ENCODE peak calls at places on chromosomes 6 and 20, in seven cellular contexts. L is posterior cingulate gyrus; P is activated T-cell treated with anti-CD3 and anti-CD28 coated beads, Interleukin-2, amount 50 U/mL, for 72 hours; X is lung; S is C1 segment of cervical spinal cord; I is activated CD4-positive, CD25-positive, alpha-beta regulatory T cell treated with anti-CD3 and anti-CD28 coated beads, Interleukin-2, amount 50 U/mL, for 16 hours; D is frontal cortex. G is an unnamed sample.

GRCh38 chr20:61975411-61975810 is 90.3 kb downstream of the TAF4 start:
- DNase-seq in D (no peak), L (no peak), S (no peak), P (no peak), I (no peak), X (no peak), G (no peak)

GRCh38 chr6:168035661-168036616 is 38.5 kb downstream of the KIF25 start:
- DNase-seq in L (no peak), S (no peak), I (no peak), P (peak; percentile 8), D (no peak), X (no peak), G (no peak)

GRCh38 chr6:95649451-95649850 is 72.1 kb downstream of the MANEA start:
- DNase-seq in I (no peak), X (no peak), S (no peak), P (no peak), D (no peak), L (no peak), G (no peak)

GRCh38 chr6:161064915-161065314 is 73.3 kb downstream of the MAP3K4 start:
- DNase-seq in L (no peak), D (no peak), I (no peak), P (no peak), X (no peak), S (no peak), G (no peak)

GRCh38 chr20:32327087-32327681 is 30.9 kb upstream of the ASXL1 start:
- DNase-seq in I (no peak), D (no peak), X (no peak), P (no peak), S (no peak), L (no peak), G (no peak)

GRCh38 chr6:33112148-33112547 is 36.4 kb downstream of the HLA-DPB1 start:
- DNase-seq in X (peak; percentile 58), D (peak; percentile 43), L (no peak), S (peak; percentile 18), P (peak; percentile 16), I (no peak), G (no peak)

GRCh38 chr6:2209226-2209809 is 36.1 kb downstream of the GMDS start:
- DNase-seq in D (no peak), S (no peak), I (peak; percentile 2), P (peak; percentile 52), L (no peak), X (peak; percentile 54), G (no peak)

GRCh38 chr6:116059713-116060571 is 749 bp downstream of the FRK start:
- DNase-seq in P (no peak), S (no peak), D (no peak), I (no peak), L (no peak), X (peak; percentile 63), G (no peak)

GRCh38 chr20:17698419-17698818 is 1.3 kb upstream of the BANF2 start:
- DNase-seq in S (no peak), P (no peak), X (no peak), D (no peak), L (no peak), I (no peak), G (no peak)

GRCh38 chr20:62950741-62951140 is 1.8 kb upstream of the SLC17A9 start:
- DNase-seq in L (no peak), X (no peak), I (no peak), P (no peak), D (no peak), S (no peak), G (no peak)

GRCh38 chr20:25984933-25985332 is 288.3 kb upstream of the ZNF337 start:
- DNase-seq in S (peak; percentile 24), D (no peak), I (peak; percentile 16), X (no peak), L (peak; percentile 56), P (peak; percentile 34), G (no peak)

GRCh38 chr20:43761396-43762340 is 34.9 kb upstream of the GTSF1L start:
- DNase-seq in X (no peak), L (no peak), S (no peak), P (no peak), D (no peak), I (no peak), G (no peak)

GRCh38 chr6:74369556-74369993 is 673.6 kb downstream of the CD109 start:
- DNase-seq in P (no peak), I (no peak), S (no peak), D (no peak), X (no peak), L (no peak), G (no peak)

GRCh38 chr6:151068761-151069312 is 170.9 kb upstream of the AKAP12 start:
- DNase-seq in D (no peak), P (no peak), X (no peak), S (no peak), I (no peak), L (no peak), G (no peak)

GRCh38 chr20:49610701-49611538 is 43.0 kb upstream of the PTGIS start:
- DNase-seq in S (peak; percentile 32), D (peak; percentile 67), L (peak; percentile 74), X (peak; percentile 78), P (peak; percentile 90), I (peak; percentile 47), G (peak; percentile 46)

GRCh38 chr20:60477958-60478357 is 519.7 kb downstream of the CDH26 start:
- DNase-seq in I (no peak), P (no peak), S (no peak), L (no peak), D (no peak), X (peak; percentile 28), G (no peak)

GRCh38 chr6:155493694-155494143 is 38.1 kb upstream of the NOX3 start:
- DNase-seq in I (no peak), L (no peak), P (peak; percentile 17), S (no peak), D (no peak), X (peak; percentile 66), G (peak; percentile 17)

GRCh38 chr6:13194852-13195251 is 133.5 kb downstream of the TBC1D7 start:
- DNase-seq in D (peak; percentile 47), L (peak; percentile 32), S (peak; percentile 14), P (peak; percentile 23), I (no peak), X (peak; percentile 43), G (no peak)

GRCh38 chr6:101626264-101626663 is 232.8 kb downstream of the GRIK2 start:
- DNase-seq in S (no peak), X (no peak), P (no peak), L (no peak), D (no peak), I (no peak), G (no peak)

GRCh38 chr6:93423542-93423941 is 4.2 kb upstream of the EPHA7 start:
- DNase-seq in S (no peak), X (no peak), D (no peak), L (peak; percentile 38), P (peak; percentile 25), I (no peak), G (no peak)

GRCh38 chr20:35319206-35320197 is 27.3 kb upstream of the FAM83C start:
- DNase-seq in L (no peak), D (no peak), X (no peak), I (no peak), P (no peak), S (no peak), G (no peak)

GRCh38 chr20:2237059-2237458 is 58.7 kb upstream of the TGM3 start:
- DNase-seq in S (peak; percentile 24), D (no peak), X (no peak), I (no peak), L (peak; percentile 34), P (no peak), G (peak; percentile 26)

GRCh38 chr6:26056583-26057350 is 30.5 kb upstream of the HFE start:
- DNase-seq in I (no peak), P (peak; percentile 48), X (no peak), D (no peak), L (peak; percentile 12), S (peak; percentile 65), G (peak; percentile 13)

GRCh38 chr20:33716498-33716897 is 3.6 kb downstream of the PXMP4 start:
- DNase-seq in D (no peak), X (no peak), P (no peak), S (no peak), L (no peak), I (no peak), G (no peak)

GRCh38 chr6:160344281-160344680 is 3.9 kb upstream of the SLC22A3 start:
- DNase-seq in X (no peak), D (no peak), P (no peak), S (no peak), I (no peak), L (no peak), G (no peak)

GRCh38 chr6:75382634-75382900 is 98.0 kb upstream of the TMEM30A start:
- DNase-seq in X (no peak), D (no peak), I (no peak), S (no peak), P (no peak), L (no peak), G (no peak)

GRCh38 chr20:823326-823902 is 10.1 kb upstream of the FAM110A start:
- DNase-seq in D (no peak), I (no peak), X (no peak), L (no peak), P (no peak), S (no peak), G (no peak)

GRCh38 chr6:115091461-115091860 is 748.6 kb upstream of the HS3ST5 start:
- DNase-seq in P (no peak), S (no peak), D (no peak), I (no peak), L (no peak), X (no peak), G (no peak)